ENCODE peak calls at places on chromosomes 4 and X, in nine cellular contexts. Z is GM12878, N is endothelial cell of umbilical vein, S is HepG2, G is GM23248, E is PC-3, K is fibroblast of lung, W is hepatocyte, Q is keratinocyte. L is an unnamed sample. For H3K79me2, the result is how much of the 10 kb centered on the place peaks cover.

GRCh38 chr4:89196056-89196674 is 84.8 kb downstream of the TIGD2 start:
- DNase-seq in Z (no peak), Q (no peak), E (no peak), K (peak), G (peak), N (no peak), S (no peak), W (no peak), L (peak)

GRCh38 chrX:106783716-106784115 is 18.8 kb upstream of the TBC1D8B start:
- DNase-seq in S (no peak), W (no peak), Z (no peak), N (no peak), K (no peak), E (no peak), G (no peak), Q (no peak), L (peak)

GRCh38 chr4:156811963-156812362 is 159.6 kb downstream of the PDGFC start:
- DNase-seq in Q (no peak), G (no peak), K (no peak), E (no peak), Z (no peak), N (no peak), W (no peak), S (no peak), L (no peak)

GRCh38 chr4:83328486-83328885 is 6.2 kb downstream of the HPSE start:
- DNase-seq in Z (no peak), E (no peak), N (peak), G (peak), S (no peak), Q (no peak), K (no peak), W (peak), L (peak)

GRCh38 chr4:1582227-1582626 is 101.9 kb downstream of the FAM53A start:
- DNase-seq in W (no peak), Q (no peak), K (no peak), G (no peak), S (no peak), Z (no peak), N (no peak), E (no peak), L (no peak)

GRCh38 chr4:74479009-74479408 is 34.1 kb downstream of the AREG start:
- DNase-seq in G (no peak), K (no peak), E (no peak), N (no peak), S (peak), Z (no peak), Q (no peak), W (no peak), L (no peak)

GRCh38 chrX:45435481-45435880 is 234.8 kb upstream of the DIPK2B start:
- DNase-seq in N (peak), Q (no peak), S (no peak), Z (no peak), E (peak), G (peak), K (peak), W (no peak), L (no peak)

GRCh38 chrX:68894513-68895338 is 65.9 kb downstream of the EFNB1 start:
- DNase-seq in N (peak), K (peak), S (no peak), E (peak), Q (no peak), Z (no peak), G (peak), W (peak), L (peak)

GRCh38 chr4:78687818-78688217 is 88.3 kb upstream of the BMP2K start:
- DNase-seq in Q (no peak), W (no peak), K (no peak), Z (no peak), G (no peak), S (no peak), E (no peak), N (no peak), L (no peak)

GRCh38 chrX:46812445-46812844 is 24.4 kb upstream of the RP2 start:
- DNase-seq in K (no peak), Q (no peak), Z (no peak), S (peak), W (no peak), G (no peak), N (peak), E (peak), L (no peak)

GRCh38 chr4:10023806-10024205 is 2.5 kb upstream of the SLC2A9 start:
- DNase-seq in E (no peak), W (no peak), N (no peak), G (peak), Q (no peak), Z (no peak), S (no peak), K (no peak), L (no peak)

GRCh38 chr4:93467484-93468155 is 360.9 kb upstream of the ATOH1 start:
- DNase-seq in K (no peak), S (no peak), E (no peak), W (no peak), Z (no peak), N (no peak), G (no peak), Q (no peak), L (no peak)

GRCh38 chr4:171809854-171810253 is 3.4 kb upstream of the GALNTL6 start:
- DNase-seq in S (no peak), E (no peak), Q (no peak), Z (no peak), K (no peak), W (no peak), N (no peak), G (no peak), L (no peak)

GRCh38 chr4:171812377-171813194 is 618 bp upstream of the GALNTL6 start:
- DNase-seq in N (no peak), G (no peak), Z (no peak), E (no peak), S (no peak), W (peak), Q (no peak), K (no peak), L (peak)

GRCh38 chr4:171817026-171817425 is 3.8 kb downstream of the GALNTL6 start:
- DNase-seq in G (no peak), Q (no peak), E (no peak), K (no peak), N (no peak), W (no peak), S (no peak), Z (no peak), L (no peak)

GRCh38 chr4:171814545-171814944 is 1.3 kb downstream of the GALNTL6 start:
- DNase-seq in K (no peak), E (no peak), Z (no peak), W (no peak), N (no peak), G (no peak), S (no peak), Q (no peak), L (peak)

DNA sequence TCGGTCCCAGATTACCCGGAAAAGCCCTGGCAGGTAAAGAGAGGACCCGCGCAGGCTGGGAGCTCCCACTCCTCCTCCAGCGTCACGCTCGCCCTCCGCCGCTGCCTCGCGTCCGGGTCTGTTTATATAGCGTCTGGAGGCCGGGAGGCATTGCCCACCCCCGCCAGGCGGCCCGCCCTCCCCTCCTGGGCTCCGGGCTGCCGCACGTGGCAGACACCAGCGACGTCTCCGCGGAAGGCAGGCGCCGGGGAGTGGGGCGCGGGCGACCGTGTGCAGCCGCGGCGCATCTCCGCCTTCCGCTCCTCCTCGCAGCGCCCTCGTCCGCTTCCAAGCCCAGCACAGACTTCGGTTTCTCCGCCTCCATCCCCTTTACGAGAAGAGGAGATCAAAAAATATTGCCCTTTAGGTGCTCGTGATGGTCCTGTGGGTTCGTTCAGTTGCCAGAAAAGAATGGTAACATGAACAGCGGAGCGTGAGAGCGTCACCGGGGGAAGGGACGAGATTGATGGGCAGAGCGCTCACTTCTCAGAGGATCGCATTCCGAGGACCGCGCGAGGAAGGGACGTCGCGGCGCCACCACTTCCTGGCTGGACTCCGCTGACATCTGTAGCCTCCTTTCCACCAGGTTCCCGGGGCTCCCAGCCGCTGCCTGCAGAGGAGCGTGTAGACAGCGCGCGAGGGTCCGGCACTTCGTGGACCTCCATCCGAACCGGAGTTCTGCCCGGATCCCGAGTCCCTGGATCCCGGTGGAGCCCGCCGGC is at the start of gene GALNTL6:
- DNase-seq in S (no peak), G (peak), N (no peak), Z (no peak), K (no peak), Q (no peak), E (no peak), W (peak), L (peak)
- TF ChIP-seq EZH2 in S (no peak), G (no peak), N (no peak), Z (no peak), K (no peak), Q (peak), E (no peak), W (peak), L (no peak)

GRCh38 chrX:19723427-19723826 is 164.0 kb downstream of the SH3KBP1 start:
- DNase-seq in S (no peak), N (no peak), G (peak), W (no peak), E (no peak), Z (no peak), Q (no peak), K (no peak), L (no peak)
- H3K79me2 ChIP-seq in S (under half), N (under half), G (under half), W (under half), E (under half), Z (under half), Q (under half), K (under half), L (under half)

GRCh38 chr4:40195182-40196177 is 1.4 kb upstream of the RHOH start:
- DNase-seq in S (no peak), Q (no peak), W (no peak), K (no peak), Z (no peak), N (no peak), G (no peak), E (no peak), L (no peak)

GRCh38 chr4:40196260-40196659 is 571 bp upstream of the RHOH start:
- DNase-seq in N (no peak), K (no peak), Z (no peak), Q (no peak), E (no peak), S (no peak), G (no peak), W (no peak), L (peak)

GRCh38 chr4:40194602-40195161 is 2.1 kb upstream of the RHOH start:
- DNase-seq in K (peak), S (peak), W (peak), Z (no peak), G (no peak), E (no peak), N (peak), Q (no peak), L (no peak)

GRCh38 chr4:40197879-40198689 is 1.3 kb downstream of the RHOH start:
- DNase-seq in G (no peak), S (no peak), N (no peak), W (no peak), E (no peak), K (no peak), Z (no peak), Q (no peak), L (no peak)

GRCh38 chr4:40196724-40197281 is at the start of gene RHOH:
- DNase-seq in Z (no peak), K (no peak), Q (no peak), W (no peak), G (no peak), E (no peak), S (no peak), N (no peak), L (peak)
- H3K4me2 ChIP-seq in Z (peak), K (no peak), Q (no peak), W (no peak), G (no peak), E (no peak), S (no peak), N (peak), L (peak)

GRCh38 chr4:41874398-41874797 is 60.8 kb upstream of the TMEM33 start:
- DNase-seq in Q (no peak), G (no peak), K (no peak), N (no peak), W (no peak), Z (no peak), E (no peak), S (no peak), L (no peak)

GRCh38 chr4:41878170-41878941 is 56.9 kb upstream of the TMEM33 start:
- DNase-seq in Z (no peak), E (no peak), Q (no peak), W (no peak), N (no peak), K (no peak), S (no peak), G (no peak), L (peak)

GRCh38 chr4:41874873-41875272 is 60.4 kb upstream of the TMEM33 start:
- DNase-seq in G (no peak), Q (no peak), S (no peak), K (no peak), E (no peak), N (no peak), W (no peak), Z (no peak), L (no peak)

GRCh38 chr4:41877020-41877796 is 58.0 kb upstream of the TMEM33 start:
- DNase-seq in E (no peak), W (no peak), K (no peak), S (no peak), Z (no peak), N (no peak), G (no peak), Q (no peak), L (peak)

DNA sequence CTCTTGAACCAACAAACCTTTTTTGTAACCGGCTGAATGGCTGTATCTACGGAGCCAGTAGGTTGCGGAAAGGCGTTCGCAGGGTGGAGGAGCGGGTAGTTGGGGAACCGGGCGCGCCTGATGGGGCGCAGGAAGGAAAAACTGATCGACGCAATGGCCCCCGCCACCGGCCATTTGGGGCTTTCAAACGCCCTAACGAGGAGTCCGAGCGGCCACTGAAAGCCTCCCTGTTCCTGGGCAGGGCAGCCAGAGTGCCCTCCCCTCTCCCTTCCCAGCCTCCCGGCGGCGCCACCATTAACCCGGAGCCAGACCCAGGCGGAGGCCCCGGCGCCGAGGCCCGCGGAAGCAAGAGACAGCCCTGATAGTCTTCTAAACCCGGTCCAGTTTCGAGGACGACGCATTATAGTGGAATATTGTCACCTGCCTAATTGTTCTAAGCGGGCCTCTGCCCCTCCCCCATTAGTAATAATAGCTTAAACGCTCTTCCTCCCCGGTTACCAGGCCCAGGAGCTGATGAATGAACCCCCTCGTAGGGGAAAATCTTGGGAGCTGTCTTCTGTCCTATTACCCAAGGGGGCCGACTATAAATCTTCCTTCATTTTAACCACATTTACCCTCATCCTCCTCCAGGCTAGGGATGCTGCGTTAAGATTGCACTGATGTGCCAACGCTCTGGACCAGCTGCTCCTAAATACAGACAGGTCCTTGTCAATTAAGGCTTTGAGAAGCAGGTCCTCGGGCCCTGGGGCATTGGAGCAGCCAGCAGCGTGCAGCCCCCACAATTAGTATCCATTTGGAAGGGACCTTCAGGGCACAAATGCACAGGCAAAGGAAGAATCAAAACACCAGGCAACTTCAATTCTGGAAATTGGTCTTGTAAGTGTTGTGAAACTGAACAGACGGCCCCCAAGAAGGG is 61.6 kb upstream of the TMEM33 start:
- DNase-seq in Q (no peak), G (no peak), N (no peak), K (no peak), E (no peak), S (no peak), W (no peak), Z (no peak), L (peak)
- TF ChIP-seq EZH2 in Q (peak), G (no peak), N (no peak), K (peak), E (no peak), S (no peak), W (peak), Z (no peak), L (peak)

GRCh38 chrX:1391370-1391706 is 575 bp downstream of the SLC25A6 start:
- DNase-seq in Q (peak), K (no peak), Z (peak), S (peak), W (peak), N (peak), G (no peak), E (peak), L (peak)
- H3K79me2 ChIP-seq in Q (half or more), K (half or more), Z (half or more), S (under half), W (half or more), N (half or more), G (half or more), E (half or more), L (half or more)

GRCh38 chr4:38084984-38085383 is 124.8 kb downstream of the PTTG2 start:
- DNase-seq in K (no peak), Z (no peak), W (no peak), G (peak), Q (no peak), S (no peak), N (no peak), E (no peak), L (no peak)
- H3K4me2 ChIP-seq in K (no peak), Z (no peak), W (no peak), G (peak), Q (no peak), S (no peak), N (no peak), E (no peak), L (peak)

GRCh38 chrX:30781711-30782444 is 107.2 kb downstream of the TAB3 start:
- DNase-seq in Q (no peak), E (peak), G (no peak), S (no peak), K (no peak), N (no peak), Z (no peak), W (no peak), L (no peak)
- TF ChIP-seq EZH2 in Q (no peak), E (no peak), G (no peak), S (no peak), K (no peak), N (no peak), Z (no peak), W (no peak), L (no peak)

GRCh38 chr4:61335364-61335763 is 135.2 kb downstream of the ADGRL3 start:
- DNase-seq in Q (no peak), Z (no peak), S (no peak), W (no peak), N (no peak), E (no peak), K (no peak), G (no peak), L (no peak)
- H3K79me2 ChIP-seq in Q (under half), Z (under half), S (under half), W (under half), N (under half), E (under half), K (under half), G (under half), L (under half)

GRCh38 chr4:122798917-122799316 is 27.7 kb upstream of the FGF2 start:
- DNase-seq in G (no peak), W (no peak), S (no peak), Q (no peak), K (no peak), E (no peak), Z (no peak), N (no peak), L (no peak)
- H3K4me2 ChIP-seq in G (peak), W (no peak), S (no peak), Q (no peak), K (no peak), E (no peak), Z (no peak), N (no peak), L (no peak)

DNA sequence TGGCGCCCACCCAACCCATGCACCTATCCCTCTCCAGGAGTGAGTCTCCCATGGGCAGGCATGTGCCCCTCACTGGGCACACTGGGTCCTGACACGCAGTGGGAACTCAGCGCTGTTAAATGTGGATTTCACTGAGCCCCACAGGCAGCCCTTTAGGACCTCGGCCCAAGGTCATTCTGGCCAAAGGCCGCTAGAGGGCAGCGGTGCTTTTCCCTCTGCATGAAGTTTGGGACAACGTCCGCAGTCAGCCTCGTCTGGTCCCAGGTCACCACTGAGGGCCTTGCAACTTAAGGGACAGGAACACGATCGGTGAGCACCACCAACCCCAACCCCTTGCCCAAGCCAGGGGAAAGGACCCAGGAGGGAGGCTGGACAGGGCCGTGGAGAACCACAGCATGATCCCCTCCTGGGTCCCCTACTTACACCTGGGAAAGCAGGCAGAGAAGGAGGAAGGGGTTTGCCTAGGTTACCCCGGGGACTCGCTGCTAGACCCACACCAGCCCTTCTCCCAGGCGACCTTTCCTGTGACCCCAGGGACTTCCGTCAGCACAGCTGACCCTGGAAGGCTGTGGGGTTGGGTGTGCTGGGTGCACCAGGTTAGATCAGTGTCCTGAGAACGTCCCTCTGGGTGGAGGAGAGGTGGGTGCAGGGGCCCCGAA is 24.0 kb downstream of the CYTL1 start:
- DNase-seq in K (peak), E (peak), Q (peak), N (peak), Z (no peak), S (peak), G (peak), W (peak), L (peak)
- TF ChIP-seq EZH2 in K (no peak), E (no peak), Q (no peak), N (no peak), Z (no peak), S (no peak), G (no peak), W (no peak), L (no peak)